ENCODE peak calls at places on chromosomes 5 and 9, in ten cellular contexts. One of them, this sample, is unnamed.

GRCh38 chr5:149831492-149831891 is 101.4 kb downstream of the PPARGC1B start:
- DNase-seq in osteoblast: peak
- DNase-seq in left kidney: no peak
- DNase-seq in stimulated activated CD4-positive, alpha-beta T cell treated with anti-CD3 and anti-CD28 coated beads, Interleukin-12 subunit alpha, Interleukin-12 subunit beta, amount 100 ng/mL, for 4 hours: peak
- DNase-seq in CD8-positive, alpha-beta T cell: no peak
- DNase-seq in Jurkat, Clone E6-1: no peak
- DNase-seq in H4: no peak
- DNase-seq in stomach: no peak
- DNase-seq in stimulated activated naive CD8-positive, alpha-beta T cell treated with anti-CD3 and anti-CD28 coated beads, Interleukin-15, Interleukin-2, amounts not matched to agents 100 U/mL and 50 U/mL, for 24 hours: peak
- DNase-seq in glomerular endothelial cell: no peak
- DNase-seq in this sample: no peak

GRCh38 chr9:6855860-6856259 is 98.1 kb downstream of the KDM4C start:
- DNase-seq in stimulated activated naive CD8-positive, alpha-beta T cell treated with anti-CD3 and anti-CD28 coated beads, Interleukin-15, Interleukin-2, amounts not matched to agents 100 U/mL and 50 U/mL, for 24 hours: no peak
- DNase-seq in left kidney: no peak
- DNase-seq in Jurkat, Clone E6-1: no peak
- DNase-seq in H4: no peak
- DNase-seq in glomerular endothelial cell: no peak
- DNase-seq in osteoblast: no peak
- DNase-seq in stimulated activated CD4-positive, alpha-beta T cell treated with anti-CD3 and anti-CD28 coated beads, Interleukin-12 subunit alpha, Interleukin-12 subunit beta, amount 100 ng/mL, for 4 hours: no peak
- DNase-seq in stomach: peak
- DNase-seq in CD8-positive, alpha-beta T cell: no peak
- DNase-seq in this sample: no peak

GRCh38 chr5:93070938-93071337 is 510.1 kb downstream of the NR2F1-AS1 start:
- DNase-seq in CD8-positive, alpha-beta T cell: no peak
- DNase-seq in stomach: no peak
- DNase-seq in H4: no peak
- DNase-seq in Jurkat, Clone E6-1: no peak
- DNase-seq in left kidney: no peak
- DNase-seq in glomerular endothelial cell: no peak
- DNase-seq in stimulated activated CD4-positive, alpha-beta T cell treated with anti-CD3 and anti-CD28 coated beads, Interleukin-12 subunit alpha, Interleukin-12 subunit beta, amount 100 ng/mL, for 4 hours: no peak
- DNase-seq in osteoblast: no peak
- DNase-seq in stimulated activated naive CD8-positive, alpha-beta T cell treated with anti-CD3 and anti-CD28 coated beads, Interleukin-15, Interleukin-2, amounts not matched to agents 100 U/mL and 50 U/mL, for 24 hours: no peak
- DNase-seq in this sample: no peak

GRCh38 chr5:150636391-150637244 is 3.8 kb upstream of the SYNPO start:
- DNase-seq in stomach: peak
- DNase-seq in glomerular endothelial cell: no peak
- DNase-seq in stimulated activated CD4-positive, alpha-beta T cell treated with anti-CD3 and anti-CD28 coated beads, Interleukin-12 subunit alpha, Interleukin-12 subunit beta, amount 100 ng/mL, for 4 hours: no peak
- DNase-seq in left kidney: no peak
- DNase-seq in osteoblast: peak
- DNase-seq in stimulated activated naive CD8-positive, alpha-beta T cell treated with anti-CD3 and anti-CD28 coated beads, Interleukin-15, Interleukin-2, amounts not matched to agents 100 U/mL and 50 U/mL, for 24 hours: no peak
- DNase-seq in H4: peak
- DNase-seq in CD8-positive, alpha-beta T cell: no peak
- DNase-seq in Jurkat, Clone E6-1: no peak
- DNase-seq in this sample: no peak

GRCh38 chr5:115435065-115435775 is 109.4 kb downstream of the FEM1C start:
- DNase-seq in osteoblast: no peak
- DNase-seq in glomerular endothelial cell: no peak
- DNase-seq in H4: no peak
- DNase-seq in Jurkat, Clone E6-1: no peak
- DNase-seq in stomach: no peak
- DNase-seq in stimulated activated naive CD8-positive, alpha-beta T cell treated with anti-CD3 and anti-CD28 coated beads, Interleukin-15, Interleukin-2, amounts not matched to agents 100 U/mL and 50 U/mL, for 24 hours: no peak
- DNase-seq in CD8-positive, alpha-beta T cell: no peak
- DNase-seq in left kidney: no peak
- DNase-seq in stimulated activated CD4-positive, alpha-beta T cell treated with anti-CD3 and anti-CD28 coated beads, Interleukin-12 subunit alpha, Interleukin-12 subunit beta, amount 100 ng/mL, for 4 hours: no peak
- DNase-seq in this sample: no peak

GRCh38 chr5:7592910-7593309 is 197.0 kb downstream of the ADCY2 start:
- DNase-seq in left kidney: peak
- DNase-seq in glomerular endothelial cell: no peak
- DNase-seq in stimulated activated naive CD8-positive, alpha-beta T cell treated with anti-CD3 and anti-CD28 coated beads, Interleukin-15, Interleukin-2, amounts not matched to agents 100 U/mL and 50 U/mL, for 24 hours: no peak
- DNase-seq in stomach: no peak
- DNase-seq in CD8-positive, alpha-beta T cell: no peak
- DNase-seq in Jurkat, Clone E6-1: no peak
- DNase-seq in osteoblast: no peak
- DNase-seq in H4: peak
- DNase-seq in stimulated activated CD4-positive, alpha-beta T cell treated with anti-CD3 and anti-CD28 coated beads, Interleukin-12 subunit alpha, Interleukin-12 subunit beta, amount 100 ng/mL, for 4 hours: no peak
- DNase-seq in this sample: peak

GRCh38 chr5:171415115-171415730 is 4.2 kb upstream of the FGF18 start:
- DNase-seq in osteoblast: peak
- DNase-seq in CD8-positive, alpha-beta T cell: no peak
- DNase-seq in stimulated activated CD4-positive, alpha-beta T cell treated with anti-CD3 and anti-CD28 coated beads, Interleukin-12 subunit alpha, Interleukin-12 subunit beta, amount 100 ng/mL, for 4 hours: no peak
- DNase-seq in left kidney: no peak
- DNase-seq in H4: no peak
- DNase-seq in stimulated activated naive CD8-positive, alpha-beta T cell treated with anti-CD3 and anti-CD28 coated beads, Interleukin-15, Interleukin-2, amounts not matched to agents 100 U/mL and 50 U/mL, for 24 hours: no peak
- DNase-seq in glomerular endothelial cell: no peak
- DNase-seq in stomach: no peak
- DNase-seq in Jurkat, Clone E6-1: no peak
- DNase-seq in this sample: no peak

GRCh38 chr9:112037281-112038016 is 137.6 kb downstream of the SUSD1 start:
- DNase-seq in CD8-positive, alpha-beta T cell: peak
- DNase-seq in osteoblast: no peak
- DNase-seq in Jurkat, Clone E6-1: peak
- DNase-seq in glomerular endothelial cell: no peak
- DNase-seq in H4: peak
- DNase-seq in left kidney: no peak
- DNase-seq in stimulated activated naive CD8-positive, alpha-beta T cell treated with anti-CD3 and anti-CD28 coated beads, Interleukin-15, Interleukin-2, amounts not matched to agents 100 U/mL and 50 U/mL, for 24 hours: peak
- DNase-seq in stomach: no peak
- DNase-seq in stimulated activated CD4-positive, alpha-beta T cell treated with anti-CD3 and anti-CD28 coated beads, Interleukin-12 subunit alpha, Interleukin-12 subunit beta, amount 100 ng/mL, for 4 hours: no peak
- DNase-seq in this sample: no peak

GRCh38 chr5:23139338-23140171 is 286.4 kb upstream of the CDH12 start:
- DNase-seq in H4: no peak
- DNase-seq in glomerular endothelial cell: no peak
- DNase-seq in Jurkat, Clone E6-1: peak
- DNase-seq in stimulated activated CD4-positive, alpha-beta T cell treated with anti-CD3 and anti-CD28 coated beads, Interleukin-12 subunit alpha, Interleukin-12 subunit beta, amount 100 ng/mL, for 4 hours: no peak
- DNase-seq in osteoblast: no peak
- DNase-seq in left kidney: peak
- DNase-seq in stimulated activated naive CD8-positive, alpha-beta T cell treated with anti-CD3 and anti-CD28 coated beads, Interleukin-15, Interleukin-2, amounts not matched to agents 100 U/mL and 50 U/mL, for 24 hours: no peak
- DNase-seq in stomach: no peak
- DNase-seq in CD8-positive, alpha-beta T cell: no peak
- DNase-seq in this sample: peak

GRCh38 chr5:139698461-139699146 is 50.5 kb downstream of the CXXC5 start:
- DNase-seq in H4: peak
- DNase-seq in stimulated activated naive CD8-positive, alpha-beta T cell treated with anti-CD3 and anti-CD28 coated beads, Interleukin-15, Interleukin-2, amounts not matched to agents 100 U/mL and 50 U/mL, for 24 hours: no peak
- DNase-seq in Jurkat, Clone E6-1: peak
- DNase-seq in left kidney: peak
- DNase-seq in glomerular endothelial cell: no peak
- DNase-seq in osteoblast: peak
- DNase-seq in CD8-positive, alpha-beta T cell: no peak
- DNase-seq in stimulated activated CD4-positive, alpha-beta T cell treated with anti-CD3 and anti-CD28 coated beads, Interleukin-12 subunit alpha, Interleukin-12 subunit beta, amount 100 ng/mL, for 4 hours: no peak
- DNase-seq in stomach: peak
- DNase-seq in this sample: peak

GRCh38 chr5:122183795-122184185 is 54.4 kb downstream of the ZNF474 start:
- DNase-seq in H4: no peak
- DNase-seq in Jurkat, Clone E6-1: no peak
- DNase-seq in glomerular endothelial cell: no peak
- DNase-seq in CD8-positive, alpha-beta T cell: no peak
- DNase-seq in stimulated activated CD4-positive, alpha-beta T cell treated with anti-CD3 and anti-CD28 coated beads, Interleukin-12 subunit alpha, Interleukin-12 subunit beta, amount 100 ng/mL, for 4 hours: no peak
- DNase-seq in osteoblast: no peak
- DNase-seq in stomach: no peak
- DNase-seq in stimulated activated naive CD8-positive, alpha-beta T cell treated with anti-CD3 and anti-CD28 coated beads, Interleukin-15, Interleukin-2, amounts not matched to agents 100 U/mL and 50 U/mL, for 24 hours: no peak
- DNase-seq in left kidney: no peak
- DNase-seq in this sample: no peak

GRCh38 chr5:129852747-129853352 is 51.4 kb upstream of the CHSY3 start:
- DNase-seq in H4: peak
- DNase-seq in stomach: peak
- DNase-seq in osteoblast: no peak
- DNase-seq in stimulated activated CD4-positive, alpha-beta T cell treated with anti-CD3 and anti-CD28 coated beads, Interleukin-12 subunit alpha, Interleukin-12 subunit beta, amount 100 ng/mL, for 4 hours: peak
- DNase-seq in CD8-positive, alpha-beta T cell: peak
- DNase-seq in left kidney: peak
- DNase-seq in glomerular endothelial cell: peak
- DNase-seq in Jurkat, Clone E6-1: peak
- DNase-seq in stimulated activated naive CD8-positive, alpha-beta T cell treated with anti-CD3 and anti-CD28 coated beads, Interleukin-15, Interleukin-2, amounts not matched to agents 100 U/mL and 50 U/mL, for 24 hours: peak
- DNase-seq in this sample: peak

GRCh38 chr5:3734621-3735020 is 139.0 kb downstream of the IRX1 start:
- DNase-seq in stimulated activated CD4-positive, alpha-beta T cell treated with anti-CD3 and anti-CD28 coated beads, Interleukin-12 subunit alpha, Interleukin-12 subunit beta, amount 100 ng/mL, for 4 hours: no peak
- DNase-seq in stimulated activated naive CD8-positive, alpha-beta T cell treated with anti-CD3 and anti-CD28 coated beads, Interleukin-15, Interleukin-2, amounts not matched to agents 100 U/mL and 50 U/mL, for 24 hours: no peak
- DNase-seq in H4: no peak
- DNase-seq in CD8-positive, alpha-beta T cell: no peak
- DNase-seq in osteoblast: no peak
- DNase-seq in glomerular endothelial cell: no peak
- DNase-seq in Jurkat, Clone E6-1: no peak
- DNase-seq in stomach: no peak
- DNase-seq in left kidney: no peak
- DNase-seq in this sample: no peak

GRCh38 chr9:109297899-109298298 is 23.0 kb downstream of the EPB41L4B start:
- DNase-seq in CD8-positive, alpha-beta T cell: no peak
- DNase-seq in left kidney: no peak
- DNase-seq in stomach: no peak
- DNase-seq in osteoblast: no peak
- DNase-seq in stimulated activated CD4-positive, alpha-beta T cell treated with anti-CD3 and anti-CD28 coated beads, Interleukin-12 subunit alpha, Interleukin-12 subunit beta, amount 100 ng/mL, for 4 hours: no peak
- DNase-seq in H4: peak
- DNase-seq in glomerular endothelial cell: no peak
- DNase-seq in stimulated activated naive CD8-positive, alpha-beta T cell treated with anti-CD3 and anti-CD28 coated beads, Interleukin-15, Interleukin-2, amounts not matched to agents 100 U/mL and 50 U/mL, for 24 hours: no peak
- DNase-seq in Jurkat, Clone E6-1: peak
- DNase-seq in this sample: no peak

GRCh38 chr5:81646469-81646868 is 104.4 kb downstream of the SSBP2 start:
- DNase-seq in H4: no peak
- DNase-seq in Jurkat, Clone E6-1: no peak
- DNase-seq in CD8-positive, alpha-beta T cell: no peak
- DNase-seq in stimulated activated naive CD8-positive, alpha-beta T cell treated with anti-CD3 and anti-CD28 coated beads, Interleukin-15, Interleukin-2, amounts not matched to agents 100 U/mL and 50 U/mL, for 24 hours: no peak
- DNase-seq in stimulated activated CD4-positive, alpha-beta T cell treated with anti-CD3 and anti-CD28 coated beads, Interleukin-12 subunit alpha, Interleukin-12 subunit beta, amount 100 ng/mL, for 4 hours: no peak
- DNase-seq in osteoblast: no peak
- DNase-seq in stomach: no peak
- DNase-seq in glomerular endothelial cell: no peak
- DNase-seq in left kidney: no peak
- DNase-seq in this sample: no peak

GRCh38 chr5:134555889-134556311 is 30.4 kb downstream of the JADE2 start:
- DNase-seq in stimulated activated CD4-positive, alpha-beta T cell treated with anti-CD3 and anti-CD28 coated beads, Interleukin-12 subunit alpha, Interleukin-12 subunit beta, amount 100 ng/mL, for 4 hours: peak
- DNase-seq in osteoblast: peak
- DNase-seq in CD8-positive, alpha-beta T cell: peak
- DNase-seq in H4: peak
- DNase-seq in stomach: peak
- DNase-seq in left kidney: peak
- DNase-seq in Jurkat, Clone E6-1: peak
- DNase-seq in glomerular endothelial cell: no peak
- DNase-seq in stimulated activated naive CD8-positive, alpha-beta T cell treated with anti-CD3 and anti-CD28 coated beads, Interleukin-15, Interleukin-2, amounts not matched to agents 100 U/mL and 50 U/mL, for 24 hours: peak
- DNase-seq in this sample: peak

GRCh38 chr9:73869261-73869660 is 627.9 kb upstream of the RORB start:
- DNase-seq in left kidney: peak
- DNase-seq in H4: peak
- DNase-seq in stomach: peak
- DNase-seq in Jurkat, Clone E6-1: peak
- DNase-seq in stimulated activated CD4-positive, alpha-beta T cell treated with anti-CD3 and anti-CD28 coated beads, Interleukin-12 subunit alpha, Interleukin-12 subunit beta, amount 100 ng/mL, for 4 hours: no peak
- DNase-seq in CD8-positive, alpha-beta T cell: peak
- DNase-seq in glomerular endothelial cell: no peak
- DNase-seq in stimulated activated naive CD8-positive, alpha-beta T cell treated with anti-CD3 and anti-CD28 coated beads, Interleukin-15, Interleukin-2, amounts not matched to agents 100 U/mL and 50 U/mL, for 24 hours: peak
- DNase-seq in osteoblast: no peak
- DNase-seq in this sample: no peak

GRCh38 chr5:172853355-172853975 is 19.4 kb downstream of the ERGIC1 start:
- DNase-seq in stimulated activated naive CD8-positive, alpha-beta T cell treated with anti-CD3 and anti-CD28 coated beads, Interleukin-15, Interleukin-2, amounts not matched to agents 100 U/mL and 50 U/mL, for 24 hours: no peak
- DNase-seq in left kidney: no peak
- DNase-seq in CD8-positive, alpha-beta T cell: no peak
- DNase-seq in H4: no peak
- DNase-seq in stomach: no peak
- DNase-seq in Jurkat, Clone E6-1: no peak
- DNase-seq in stimulated activated CD4-positive, alpha-beta T cell treated with anti-CD3 and anti-CD28 coated beads, Interleukin-12 subunit alpha, Interleukin-12 subunit beta, amount 100 ng/mL, for 4 hours: no peak
- DNase-seq in glomerular endothelial cell: no peak
- DNase-seq in osteoblast: peak
- DNase-seq in this sample: no peak

GRCh38 chr5:37086466-37087178 is 162.6 kb downstream of the CPLANE1 start:
- DNase-seq in Jurkat, Clone E6-1: no peak
- DNase-seq in stimulated activated CD4-positive, alpha-beta T cell treated with anti-CD3 and anti-CD28 coated beads, Interleukin-12 subunit alpha, Interleukin-12 subunit beta, amount 100 ng/mL, for 4 hours: no peak
- DNase-seq in stimulated activated naive CD8-positive, alpha-beta T cell treated with anti-CD3 and anti-CD28 coated beads, Interleukin-15, Interleukin-2, amounts not matched to agents 100 U/mL and 50 U/mL, for 24 hours: no peak
- DNase-seq in CD8-positive, alpha-beta T cell: no peak
- DNase-seq in osteoblast: no peak
- DNase-seq in glomerular endothelial cell: no peak
- DNase-seq in H4: peak
- DNase-seq in left kidney: no peak
- DNase-seq in stomach: no peak
- DNase-seq in this sample: no peak

GRCh38 chr5:1135696-1136525 is 24.0 kb upstream of the SLC12A7 start:
- DNase-seq in H4: no peak
- DNase-seq in CD8-positive, alpha-beta T cell: no peak
- DNase-seq in osteoblast: no peak
- DNase-seq in glomerular endothelial cell: no peak
- DNase-seq in Jurkat, Clone E6-1: no peak
- DNase-seq in left kidney: no peak
- DNase-seq in stimulated activated CD4-positive, alpha-beta T cell treated with anti-CD3 and anti-CD28 coated beads, Interleukin-12 subunit alpha, Interleukin-12 subunit beta, amount 100 ng/mL, for 4 hours: no peak
- DNase-seq in stimulated activated naive CD8-positive, alpha-beta T cell treated with anti-CD3 and anti-CD28 coated beads, Interleukin-15, Interleukin-2, amounts not matched to agents 100 U/mL and 50 U/mL, for 24 hours: no peak
- DNase-seq in stomach: no peak
- DNase-seq in this sample: no peak

GRCh38 chr5:126007841-126008240 is 415.4 kb upstream of the GRAMD2B start:
- DNase-seq in left kidney: no peak
- DNase-seq in stomach: no peak
- DNase-seq in H4: peak
- DNase-seq in glomerular endothelial cell: no peak
- DNase-seq in Jurkat, Clone E6-1: no peak
- DNase-seq in stimulated activated CD4-positive, alpha-beta T cell treated with anti-CD3 and anti-CD28 coated beads, Interleukin-12 subunit alpha, Interleukin-12 subunit beta, amount 100 ng/mL, for 4 hours: no peak
- DNase-seq in CD8-positive, alpha-beta T cell: no peak
- DNase-seq in stimulated activated naive CD8-positive, alpha-beta T cell treated with anti-CD3 and anti-CD28 coated beads, Interleukin-15, Interleukin-2, amounts not matched to agents 100 U/mL and 50 U/mL, for 24 hours: no peak
- DNase-seq in osteoblast: peak
- DNase-seq in this sample: no peak

GRCh38 chr5:68288756-68289134 is 73.2 kb downstream of the PIK3R1 start:
- DNase-seq in H4: no peak
- DNase-seq in Jurkat, Clone E6-1: no peak
- DNase-seq in osteoblast: no peak
- DNase-seq in CD8-positive, alpha-beta T cell: no peak
- DNase-seq in stomach: no peak
- DNase-seq in left kidney: peak
- DNase-seq in stimulated activated naive CD8-positive, alpha-beta T cell treated with anti-CD3 and anti-CD28 coated beads, Interleukin-15, Interleukin-2, amounts not matched to agents 100 U/mL and 50 U/mL, for 24 hours: no peak
- DNase-seq in glomerular endothelial cell: no peak
- DNase-seq in stimulated activated CD4-positive, alpha-beta T cell treated with anti-CD3 and anti-CD28 coated beads, Interleukin-12 subunit alpha, Interleukin-12 subunit beta, amount 100 ng/mL, for 4 hours: no peak
- DNase-seq in this sample: peak

GRCh38 chr9:99445920-99446319 is 223.8 kb downstream of the SEC61B start:
- DNase-seq in stimulated activated naive CD8-positive, alpha-beta T cell treated with anti-CD3 and anti-CD28 coated beads, Interleukin-15, Interleukin-2, amounts not matched to agents 100 U/mL and 50 U/mL, for 24 hours: no peak
- DNase-seq in stomach: no peak
- DNase-seq in osteoblast: peak
- DNase-seq in glomerular endothelial cell: no peak
- DNase-seq in CD8-positive, alpha-beta T cell: no peak
- DNase-seq in left kidney: no peak
- DNase-seq in H4: no peak
- DNase-seq in Jurkat, Clone E6-1: no peak
- DNase-seq in stimulated activated CD4-positive, alpha-beta T cell treated with anti-CD3 and anti-CD28 coated beads, Interleukin-12 subunit alpha, Interleukin-12 subunit beta, amount 100 ng/mL, for 4 hours: no peak
- DNase-seq in this sample: no peak

GRCh38 chr5:73540192-73540591 is 25.2 kb downstream of the ANKRA2 start:
- DNase-seq in Jurkat, Clone E6-1: no peak
- DNase-seq in CD8-positive, alpha-beta T cell: no peak
- DNase-seq in stomach: no peak
- DNase-seq in left kidney: peak
- DNase-seq in stimulated activated CD4-positive, alpha-beta T cell treated with anti-CD3 and anti-CD28 coated beads, Interleukin-12 subunit alpha, Interleukin-12 subunit beta, amount 100 ng/mL, for 4 hours: no peak
- DNase-seq in osteoblast: peak
- DNase-seq in H4: peak
- DNase-seq in glomerular endothelial cell: no peak
- DNase-seq in stimulated activated naive CD8-positive, alpha-beta T cell treated with anti-CD3 and anti-CD28 coated beads, Interleukin-15, Interleukin-2, amounts not matched to agents 100 U/mL and 50 U/mL, for 24 hours: no peak
- DNase-seq in this sample: no peak

GRCh38 chr5:110366716-110367115 is 359.8 kb downstream of the TMEM232 start:
- DNase-seq in CD8-positive, alpha-beta T cell: no peak
- DNase-seq in left kidney: no peak
- DNase-seq in glomerular endothelial cell: no peak
- DNase-seq in stomach: no peak
- DNase-seq in H4: no peak
- DNase-seq in osteoblast: no peak
- DNase-seq in stimulated activated naive CD8-positive, alpha-beta T cell treated with anti-CD3 and anti-CD28 coated beads, Interleukin-15, Interleukin-2, amounts not matched to agents 100 U/mL and 50 U/mL, for 24 hours: no peak
- DNase-seq in Jurkat, Clone E6-1: no peak
- DNase-seq in stimulated activated CD4-positive, alpha-beta T cell treated with anti-CD3 and anti-CD28 coated beads, Interleukin-12 subunit alpha, Interleukin-12 subunit beta, amount 100 ng/mL, for 4 hours: no peak
- DNase-seq in this sample: no peak

This sample was measured in HEK293T.